ENCODE peak calls at places on chromosome 9, in five cellular contexts. N, W, F, B and D are unnamed samples.

GRCh38 chr9:27311184-27311583 is 14.2 kb upstream of the EQTN start:
- DNase-seq in N (no peak), W (no peak), F (no peak), B (no peak), D (no peak)

GRCh38 chr9:72485821-72486605 is 35.4 kb upstream of the TMC1 start:
- DNase-seq in N (peak; percentile 29), W (no peak), F (no peak), B (no peak), D (no peak)

GRCh38 chr9:84898188-84898587 is 228.7 kb downstream of the NTRK2 start:
- DNase-seq in N (no peak), W (no peak), F (no peak), B (no peak), D (no peak)

GRCh38 chr9:114503009-114503408 is 2.3 kb downstream of the WHRN start:
- DNase-seq in N (no peak), W (no peak), F (no peak), B (no peak), D (no peak)

GRCh38 chr9:16425572-16425971 is 444.9 kb downstream of the BNC2 start:
- DNase-seq in N (no peak), W (no peak), F (no peak), B (no peak), D (no peak)

GRCh38 chr9:36036780-36037579 is at the start of gene RECK:
- DNase-seq in N (peak; percentile 66), W (peak; percentile 77), F (peak; percentile 90), B (peak; percentile 72), D (peak; percentile 95)

GRCh38 chr9:93090091-93090655 is 5.8 kb upstream of the CARD19 start:
- DNase-seq in N (no peak), W (no peak), F (no peak), B (no peak), D (no peak)

GRCh38 chr9:136848393-136849037 is 694 bp upstream of the PHPT1 start:
- DNase-seq in N (peak; percentile 44), W (no peak), F (peak; percentile 57), B (peak; percentile 70), D (peak; percentile 80)

GRCh38 chr9:110016340-110016739 is 191.6 kb downstream of the C9orf152 start:
- DNase-seq in N (no peak), W (no peak), F (no peak), B (no peak), D (no peak)

GRCh38 chr9:80951675-80952074 is 737.7 kb downstream of the TLE1 start:
- DNase-seq in N (no peak), W (no peak), F (no peak), B (no peak), D (no peak)

GRCh38 chr9:18424132-18424531 is 49.8 kb upstream of the ADAMTSL1 start:
- DNase-seq in N (no peak), W (no peak), F (no peak), B (peak; percentile 34), D (no peak)

GRCh38 chr9:6827370-6827949 is 69.7 kb downstream of the KDM4C start:
- DNase-seq in N (peak; percentile 27), W (peak; percentile 15), F (no peak), B (peak; percentile 82), D (peak; percentile 55)

GRCh38 chr9:93194584-93194983 is 10.6 kb downstream of the WNK2 start:
- DNase-seq in N (no peak), W (no peak), F (no peak), B (no peak), D (no peak)

GRCh38 chr9:618478-618877 is 223.0 kb upstream of the DMRT1 start:
- DNase-seq in N (no peak), W (no peak), F (no peak), B (no peak), D (no peak)

GRCh38 chr9:114314256-114314867 is 8.5 kb upstream of the ORM1 start:
- DNase-seq in N (no peak), W (no peak), F (no peak), B (no peak), D (no peak)

GRCh38 chr9:108182950-108183381 is 672.8 kb downstream of the ACTL7B start:
- DNase-seq in N (no peak), W (peak; percentile 48), F (no peak), B (peak; percentile 51), D (peak; percentile 23)

GRCh38 chr9:27184556-27185351 is 75.7 kb downstream of the TEK start:
- DNase-seq in N (no peak), W (no peak), F (peak; percentile 19), B (no peak), D (no peak)

GRCh38 chr9:111857555-111858211 is 38.9 kb upstream of the UGCG start:
- DNase-seq in N (peak; percentile 65), W (no peak), F (no peak), B (peak; percentile 41), D (no peak)

GRCh38 chr9:110327735-110328134 is 9.9 kb downstream of the TXNDC8 start:
- DNase-seq in N (no peak), W (no peak), F (no peak), B (no peak), D (no peak)

GRCh38 chr9:117218951-117219350 is 195.9 kb downstream of the ASTN2 start:
- DNase-seq in N (no peak), W (no peak), F (no peak), B (no peak), D (no peak)

GRCh38 chr9:112443200-112443599 is 43.4 kb upstream of the KIAA1958 start:
- DNase-seq in N (no peak), W (no peak), F (no peak), B (peak; percentile 33), D (no peak)

GRCh38 chr9:33211695-33212393 is 28.1 kb upstream of the SPINK4 start:
- DNase-seq in N (peak; percentile 36), W (no peak), F (no peak), B (peak; percentile 62), D (no peak)

GRCh38 chr9:36049408-36049807 is 12.7 kb downstream of the RECK start:
- DNase-seq in N (no peak), W (no peak), F (no peak), B (no peak), D (no peak)

GRCh38 chr9:90517103-90517502 is 125.5 kb downstream of the DIRAS2 start:
- DNase-seq in N (peak; percentile 21), W (no peak), F (no peak), B (no peak), D (no peak)

GRCh38 chr9:101326501-101326900 is 58.3 kb downstream of the BAAT start:
- DNase-seq in N (no peak), W (no peak), F (no peak), B (no peak), D (no peak)

GRCh38 chr9:87872079-87872624 is 10.5 kb upstream of the SPATA31E1 start:
- DNase-seq in N (no peak), W (no peak), F (no peak), B (no peak), D (no peak)

GRCh38 chr9:469672-470040 is 255.0 kb downstream of the DOCK8 start:
- DNase-seq in N (no peak), W (no peak), F (peak; percentile 16), B (no peak), D (peak; percentile 40)

GRCh38 chr9:5947912-5948311 is 57.2 kb downstream of the MLANA start:
- DNase-seq in N (no peak), W (no peak), F (no peak), B (no peak), D (no peak)

GRCh38 chr9:137286980-137287383 is 9.5 kb downstream of the TOR4A start:
- DNase-seq in N (peak; percentile 75), W (peak; percentile 74), F (peak; percentile 59), B (peak; percentile 76), D (peak; percentile 72)

GRCh38 chr9:129681924-129682323 is 16.5 kb downstream of the PRRX2 start:
- DNase-seq in N (no peak), W (no peak), F (no peak), B (no peak), D (no peak)

GRCh38 chr9:78383130-78383529 is 86.2 kb downstream of the PSAT1 start:
- DNase-seq in N (no peak), W (no peak), F (no peak), B (peak; percentile 51), D (no peak)

GRCh38 chr9:136799854-136800657 is 3.9 kb downstream of the CCDC183 start:
- DNase-seq in N (peak; percentile 82), W (peak; percentile 85), F (peak; percentile 77), B (peak; percentile 83), D (peak; percentile 94)

GRCh38 chr9:101443358-101443757 is 7.8 kb upstream of the ALDOB start:
- DNase-seq in N (no peak), W (no peak), F (peak; percentile 81), B (no peak), D (no peak)

GRCh38 chr9:134344068-134344820 is 18.0 kb downstream of the RXRA start:
- DNase-seq in N (no peak), W (no peak), F (peak; percentile 57), B (no peak), D (no peak)
- TF ChIP-seq CTCF in N (no peak), W (no peak), F (peak; percentile 27), B (peak; percentile 6), D (no peak)

GRCh38 chr9:131724678-131725077 is 15.2 kb downstream of the RAPGEF1 start:
- DNase-seq in N (no peak), W (no peak), F (no peak), B (peak; percentile 69), D (no peak)

GRCh38 chr9:131720330-131720729 is 19.5 kb downstream of the RAPGEF1 start:
- DNase-seq in N (no peak), W (no peak), F (no peak), B (no peak), D (no peak)

GRCh38 chr9:131721096-131721495 is 18.8 kb downstream of the RAPGEF1 start:
- DNase-seq in N (no peak), W (no peak), F (no peak), B (no peak), D (no peak)

GRCh38 chr9:131723632-131724031 is 16.2 kb downstream of the RAPGEF1 start:
- DNase-seq in N (no peak), W (no peak), F (no peak), B (no peak), D (no peak)

DNA sequence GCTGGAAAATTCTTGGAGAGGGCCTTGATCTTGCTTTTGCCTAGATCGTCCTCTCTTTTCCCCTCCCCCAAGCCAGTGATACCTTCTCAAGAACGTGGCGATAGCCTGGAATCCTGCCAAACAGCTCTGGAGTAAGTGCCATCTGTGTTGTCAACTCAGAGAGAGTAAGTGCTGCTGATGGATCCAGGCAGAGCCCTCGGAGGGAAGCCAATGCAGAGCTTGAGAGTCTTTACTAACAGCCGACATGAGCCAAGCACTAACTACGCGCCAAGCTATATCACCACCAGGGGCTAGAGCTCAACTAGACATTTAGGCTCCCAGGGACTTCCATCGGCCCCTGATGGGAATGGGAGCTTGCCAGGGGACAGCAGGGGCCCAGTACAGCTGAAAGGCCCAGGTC is 17.6 kb downstream of the RAPGEF1 start:
- DNase-seq in N (no peak), W (no peak), F (peak; percentile 73), B (no peak), D (no peak)
- TF ChIP-seq CTCF in N (no peak), W (no peak), F (peak; percentile 24), B (no peak), D (no peak)

GRCh38 chr9:21904776-21905175 is 89.4 kb downstream of the CDKN2A start:
- DNase-seq in N (no peak), W (no peak), F (no peak), B (no peak), D (no peak)
- TF ChIP-seq CTCF in N (no peak), W (no peak), F (no peak), B (no peak), D (no peak)

GRCh38 chr9:83315649-83316048 is 222.6 kb downstream of the FRMD3 start:
- DNase-seq in N (no peak), W (no peak), F (no peak), B (peak; percentile 4), D (no peak)

GRCh38 chr9:83312543-83312942 is 225.7 kb downstream of the FRMD3 start:
- DNase-seq in N (no peak), W (no peak), F (no peak), B (no peak), D (no peak)

GRCh38 chr9:83313771-83314170 is 224.4 kb downstream of the FRMD3 start:
- DNase-seq in N (no peak), W (no peak), F (no peak), B (no peak), D (no peak)
- TF ChIP-seq CTCF in N (no peak), W (no peak), F (no peak), B (no peak), D (no peak)